ENCODE peak calls at places on chromosomes 11 and 22, in ten cellular contexts. One of them, this sample, is unnamed.

GRCh38 chr11:48210052-48210451 is 6.6 kb upstream of the OR4B1 start:
- DNase-seq in transverse colon: no peak
- DNase-seq in H1: no peak
- DNase-seq in GM12878: no peak
- DNase-seq in HepG2: peak; percentile 2
- DNase-seq in stomach: no peak
- DNase-seq in SK-N-SH: no peak
- DNase-seq in esophagus muscularis mucosa: no peak
- DNase-seq in K562: peak; percentile 11
- DNase-seq in upper lobe of left lung: no peak
- DNase-seq in this sample: no peak

GRCh38 chr11:119904636-119905035 is 175.6 kb upstream of the NECTIN1 start:
- DNase-seq in SK-N-SH: no peak
- DNase-seq in transverse colon: peak; percentile 50
- DNase-seq in upper lobe of left lung: no peak
- DNase-seq in HepG2: no peak
- DNase-seq in GM12878: no peak
- DNase-seq in H1: no peak
- DNase-seq in esophagus muscularis mucosa: no peak
- DNase-seq in K562: no peak
- DNase-seq in stomach: peak; percentile 85
- DNase-seq in this sample: no peak

GRCh38 chr11:129279326-129280026 is 87.4 kb upstream of the ARHGAP32 start:
- DNase-seq in HepG2: peak; percentile 67
- DNase-seq in GM12878: no peak
- DNase-seq in transverse colon: peak; percentile 84
- DNase-seq in esophagus muscularis mucosa: no peak
- DNase-seq in K562: no peak
- DNase-seq in H1: peak; percentile 81
- DNase-seq in upper lobe of left lung: peak; percentile 97
- DNase-seq in SK-N-SH: peak; percentile 98
- DNase-seq in stomach: peak; percentile 83
- DNase-seq in this sample: peak; percentile 87

GRCh38 chr11:75160328-75160757 is 9.4 kb downstream of the SLCO2B1 start:
- DNase-seq in upper lobe of left lung: no peak
- DNase-seq in SK-N-SH: no peak
- DNase-seq in H1: no peak
- DNase-seq in K562: no peak
- DNase-seq in HepG2: no peak
- DNase-seq in GM12878: no peak
- DNase-seq in esophagus muscularis mucosa: no peak
- DNase-seq in transverse colon: no peak
- DNase-seq in stomach: no peak
- DNase-seq in this sample: no peak

GRCh38 chr11:116927163-116927772 is 89.8 kb upstream of the APOA1 start:
- DNase-seq in HepG2: peak; percentile 13
- DNase-seq in SK-N-SH: peak; percentile 18
- DNase-seq in K562: peak; percentile 20
- DNase-seq in upper lobe of left lung: no peak
- DNase-seq in H1: no peak
- DNase-seq in GM12878: no peak
- DNase-seq in esophagus muscularis mucosa: no peak
- DNase-seq in stomach: no peak
- DNase-seq in transverse colon: peak; percentile 34
- DNase-seq in this sample: no peak

GRCh38 chr22:50703726-50704509 is 31.3 kb downstream of the SHANK3 start:
- DNase-seq in transverse colon: no peak
- DNase-seq in HepG2: no peak
- DNase-seq in upper lobe of left lung: no peak
- DNase-seq in esophagus muscularis mucosa: no peak
- DNase-seq in GM12878: no peak
- DNase-seq in SK-N-SH: no peak
- DNase-seq in H1: no peak
- DNase-seq in K562: no peak
- DNase-seq in stomach: no peak
- DNase-seq in this sample: peak; percentile 55

GRCh38 chr11:17314232-17314547 is 37.4 kb upstream of the NCR3LG1 start:
- DNase-seq in HepG2: no peak
- DNase-seq in esophagus muscularis mucosa: no peak
- DNase-seq in K562: no peak
- DNase-seq in upper lobe of left lung: no peak
- DNase-seq in transverse colon: no peak
- DNase-seq in GM12878: no peak
- DNase-seq in stomach: no peak
- DNase-seq in H1: no peak
- DNase-seq in SK-N-SH: no peak
- DNase-seq in this sample: no peak

GRCh38 chr11:123063396-123064267 is 1.7 kb upstream of the HSPA8 start:
- DNase-seq in H1: no peak
- DNase-seq in stomach: peak; percentile 50
- DNase-seq in K562: peak; percentile 54
- DNase-seq in GM12878: no peak
- DNase-seq in HepG2: peak; percentile 64
- DNase-seq in upper lobe of left lung: no peak
- DNase-seq in esophagus muscularis mucosa: peak; percentile 93
- DNase-seq in SK-N-SH: no peak
- DNase-seq in transverse colon: peak; percentile 52
- DNase-seq in this sample: peak; percentile 79

GRCh38 chr11:69301491-69302401 is 7.8 kb downstream of the MYEOV start:
- DNase-seq in transverse colon: peak; percentile 83
- DNase-seq in GM12878: no peak
- DNase-seq in esophagus muscularis mucosa: no peak
- DNase-seq in H1: no peak
- DNase-seq in K562: peak; percentile 69
- DNase-seq in stomach: peak; percentile 79
- DNase-seq in upper lobe of left lung: no peak
- DNase-seq in HepG2: peak; percentile 60
- DNase-seq in SK-N-SH: peak; percentile 63
- DNase-seq in this sample: no peak

GRCh38 chr11:35608502-35608901 is 9.8 kb upstream of the FJX1 start:
- DNase-seq in GM12878: no peak
- DNase-seq in H1: no peak
- DNase-seq in transverse colon: no peak
- DNase-seq in esophagus muscularis mucosa: no peak
- DNase-seq in upper lobe of left lung: no peak
- DNase-seq in SK-N-SH: no peak
- DNase-seq in K562: no peak
- DNase-seq in stomach: no peak
- DNase-seq in HepG2: no peak
- DNase-seq in this sample: no peak

GRCh38 chr11:108593214-108593909 is at the start of gene EXPH5:
- DNase-seq in upper lobe of left lung: peak; percentile 87
- DNase-seq in transverse colon: peak; percentile 97
- DNase-seq in GM12878: peak; percentile 82
- DNase-seq in SK-N-SH: peak; percentile 92
- DNase-seq in esophagus muscularis mucosa: peak; percentile 95
- DNase-seq in H1: peak; percentile 96
- DNase-seq in HepG2: peak; percentile 83
- DNase-seq in K562: peak; percentile 98
- DNase-seq in stomach: peak; percentile 97
- DNase-seq in this sample: peak; percentile 88

GRCh38 chr22:44096736-44097135 is 72.6 kb downstream of the PARVB start:
- DNase-seq in H1: no peak
- DNase-seq in esophagus muscularis mucosa: no peak
- DNase-seq in SK-N-SH: no peak
- DNase-seq in K562: no peak
- DNase-seq in GM12878: no peak
- DNase-seq in upper lobe of left lung: no peak
- DNase-seq in HepG2: no peak
- DNase-seq in stomach: no peak
- DNase-seq in transverse colon: no peak
- DNase-seq in this sample: peak; percentile 50

GRCh38 chr22:31538815-31539214 is 42.5 kb downstream of the SFI1 start:
- DNase-seq in K562: no peak
- DNase-seq in esophagus muscularis mucosa: no peak
- DNase-seq in H1: no peak
- DNase-seq in stomach: no peak
- DNase-seq in SK-N-SH: no peak
- DNase-seq in upper lobe of left lung: no peak
- DNase-seq in transverse colon: no peak
- DNase-seq in HepG2: no peak
- DNase-seq in GM12878: peak; percentile 58
- DNase-seq in this sample: no peak

GRCh38 chr11:114142646-114143045 is 83.1 kb downstream of the ZBTB16 start:
- DNase-seq in upper lobe of left lung: no peak
- DNase-seq in SK-N-SH: no peak
- DNase-seq in stomach: no peak
- DNase-seq in esophagus muscularis mucosa: no peak
- DNase-seq in HepG2: no peak
- DNase-seq in K562: no peak
- DNase-seq in H1: no peak
- DNase-seq in transverse colon: no peak
- DNase-seq in GM12878: no peak
- DNase-seq in this sample: no peak

DNA sequence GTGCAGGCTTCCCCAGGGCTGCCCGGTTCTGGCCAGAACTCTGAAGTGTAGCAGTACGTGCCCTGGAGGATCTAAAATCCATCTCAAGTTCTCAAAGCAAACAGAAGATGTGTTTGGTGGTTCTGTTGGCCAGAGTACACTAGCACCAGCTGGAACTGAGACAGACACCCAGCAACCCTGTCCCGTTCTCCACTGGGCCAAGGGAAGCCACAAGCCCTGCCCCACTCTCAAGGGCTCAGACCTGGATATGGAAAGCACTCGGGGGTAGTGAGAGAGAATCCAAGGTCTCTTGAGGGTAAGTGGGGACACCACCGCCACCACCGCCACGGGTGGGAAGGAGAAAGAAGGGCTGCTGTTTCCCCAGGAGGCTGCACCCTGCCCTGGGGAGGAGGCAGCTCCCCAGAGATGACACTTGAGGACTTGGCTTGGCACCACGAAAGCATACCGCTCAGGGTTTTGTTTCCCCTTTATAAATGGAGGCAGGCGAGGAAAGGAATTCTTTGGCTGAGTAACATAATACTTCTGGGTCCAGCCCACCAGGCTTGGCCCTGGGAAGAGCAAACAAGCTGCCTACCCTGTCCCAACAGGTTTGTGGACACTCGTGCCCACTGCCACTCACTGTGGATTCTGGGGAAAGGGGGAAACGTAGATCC is 56.1 kb upstream of the POU2AF1 start:
- DNase-seq in upper lobe of left lung: no peak
- DNase-seq in H1: no peak
- DNase-seq in transverse colon: no peak
- DNase-seq in GM12878: no peak
- DNase-seq in K562: no peak
- DNase-seq in stomach: no peak
- DNase-seq in HepG2: no peak
- DNase-seq in esophagus muscularis mucosa: no peak
- DNase-seq in SK-N-SH: no peak
- DNase-seq in this sample: peak; percentile 42
- TF ChIP-seq EP300 in upper lobe of left lung: no peak
- TF ChIP-seq EP300 in H1: no peak
- TF ChIP-seq EP300 in transverse colon: no peak
- TF ChIP-seq EP300 in GM12878: no peak
- TF ChIP-seq EP300 in K562: no peak
- TF ChIP-seq EP300 in stomach: no peak
- TF ChIP-seq EP300 in HepG2: no peak
- TF ChIP-seq EP300 in esophagus muscularis mucosa: no peak
- TF ChIP-seq EP300 in SK-N-SH: no peak
- TF ChIP-seq EP300 in this sample: no peak

GRCh38 chr11:15807827-15808226 is 548.5 kb downstream of the SOX6 start:
- DNase-seq in stomach: no peak
- DNase-seq in SK-N-SH: no peak
- DNase-seq in HepG2: no peak
- DNase-seq in esophagus muscularis mucosa: no peak
- DNase-seq in upper lobe of left lung: no peak
- DNase-seq in transverse colon: no peak
- DNase-seq in K562: no peak
- DNase-seq in H1: no peak
- DNase-seq in GM12878: no peak
- DNase-seq in this sample: no peak
- TF ChIP-seq POLR2AphosphoS5 in stomach: no peak
- TF ChIP-seq POLR2AphosphoS5 in SK-N-SH: no peak
- TF ChIP-seq POLR2AphosphoS5 in HepG2: no peak
- TF ChIP-seq POLR2AphosphoS5 in esophagus muscularis mucosa: no peak
- TF ChIP-seq POLR2AphosphoS5 in upper lobe of left lung: no peak
- TF ChIP-seq POLR2AphosphoS5 in transverse colon: no peak
- TF ChIP-seq POLR2AphosphoS5 in K562: no peak
- TF ChIP-seq POLR2AphosphoS5 in H1: no peak
- TF ChIP-seq POLR2AphosphoS5 in GM12878: no peak
- TF ChIP-seq POLR2AphosphoS5 in this sample: no peak

GRCh38 chr11:2481253-2481652 is 36.4 kb downstream of the KCNQ1 start:
- DNase-seq in GM12878: no peak
- DNase-seq in K562: no peak
- DNase-seq in upper lobe of left lung: no peak
- DNase-seq in esophagus muscularis mucosa: no peak
- DNase-seq in transverse colon: no peak
- DNase-seq in stomach: no peak
- DNase-seq in HepG2: no peak
- DNase-seq in SK-N-SH: no peak
- DNase-seq in H1: no peak
- DNase-seq in this sample: no peak

GRCh38 chr11:2483426-2483825 is 38.6 kb downstream of the KCNQ1 start:
- DNase-seq in HepG2: no peak
- DNase-seq in SK-N-SH: peak; percentile 63
- DNase-seq in stomach: peak; percentile 68
- DNase-seq in transverse colon: no peak
- DNase-seq in upper lobe of left lung: no peak
- DNase-seq in K562: no peak
- DNase-seq in GM12878: no peak
- DNase-seq in H1: no peak
- DNase-seq in esophagus muscularis mucosa: no peak
- DNase-seq in this sample: no peak

GRCh38 chr11:2482745-2483144 is 37.9 kb downstream of the KCNQ1 start:
- DNase-seq in K562: no peak
- DNase-seq in H1: no peak
- DNase-seq in upper lobe of left lung: no peak
- DNase-seq in esophagus muscularis mucosa: no peak
- DNase-seq in HepG2: no peak
- DNase-seq in transverse colon: no peak
- DNase-seq in GM12878: no peak
- DNase-seq in stomach: no peak
- DNase-seq in SK-N-SH: no peak
- DNase-seq in this sample: no peak

GRCh38 chr11:2482199-2482598 is 37.4 kb downstream of the KCNQ1 start:
- DNase-seq in HepG2: no peak
- DNase-seq in stomach: no peak
- DNase-seq in SK-N-SH: no peak
- DNase-seq in K562: no peak
- DNase-seq in upper lobe of left lung: no peak
- DNase-seq in H1: no peak
- DNase-seq in transverse colon: no peak
- DNase-seq in esophagus muscularis mucosa: no peak
- DNase-seq in GM12878: no peak
- DNase-seq in this sample: no peak

GRCh38 chr11:2480874-2481220 is 36.0 kb downstream of the KCNQ1 start:
- DNase-seq in transverse colon: no peak
- DNase-seq in HepG2: no peak
- DNase-seq in K562: no peak
- DNase-seq in stomach: no peak
- DNase-seq in GM12878: no peak
- DNase-seq in H1: no peak
- DNase-seq in SK-N-SH: no peak
- DNase-seq in upper lobe of left lung: no peak
- DNase-seq in esophagus muscularis mucosa: no peak
- DNase-seq in this sample: no peak
- H3K27ac ChIP-seq in transverse colon: no peak overlapping the region
- H3K27ac ChIP-seq in HepG2: no peak overlapping the region
- H3K27ac ChIP-seq in K562: no peak overlapping the region
- H3K27ac ChIP-seq in stomach: peak overlapping the region; percentile 52
- H3K27ac ChIP-seq in GM12878: no peak overlapping the region
- H3K27ac ChIP-seq in H1: no peak overlapping the region
- H3K27ac ChIP-seq in SK-N-SH: no peak overlapping the region
- H3K27ac ChIP-seq in upper lobe of left lung: no peak overlapping the region
- H3K27ac ChIP-seq in esophagus muscularis mucosa: no peak overlapping the region
- H3K27ac ChIP-seq in this sample: no peak overlapping the region

GRCh38 chr11:102874842-102875241 is at the start of gene MMP12:
- DNase-seq in H1: no peak
- DNase-seq in upper lobe of left lung: no peak
- DNase-seq in SK-N-SH: no peak
- DNase-seq in GM12878: no peak
- DNase-seq in stomach: no peak
- DNase-seq in K562: no peak
- DNase-seq in HepG2: no peak
- DNase-seq in transverse colon: no peak
- DNase-seq in esophagus muscularis mucosa: no peak
- DNase-seq in this sample: no peak
- TF ChIP-seq EP300 in H1: no peak
- TF ChIP-seq EP300 in upper lobe of left lung: no peak
- TF ChIP-seq EP300 in SK-N-SH: no peak
- TF ChIP-seq EP300 in GM12878: no peak
- TF ChIP-seq EP300 in stomach: no peak
- TF ChIP-seq EP300 in K562: no peak
- TF ChIP-seq EP300 in HepG2: no peak
- TF ChIP-seq EP300 in transverse colon: no peak
- TF ChIP-seq EP300 in esophagus muscularis mucosa: no peak
- TF ChIP-seq EP300 in this sample: no peak